ENCODE peak calls at places on chromosomes 16 and 17, in four cellular contexts. One of them, this sample, is unnamed. For H3F3A, the result is how much of the 10 kb centered on the place peaks cover.

GRCh38 chr17:51118330-51119195 is 2.1 kb downstream of the SPAG9 start:
- DNase-seq in neural progenitor cell: no peak
- DNase-seq in PC-9: no peak
- DNase-seq in GM23338: no peak
- DNase-seq in this sample: peak

GRCh38 chr17:80036715-80037477 is 454 bp downstream of the CCDC40 start:
- DNase-seq in neural progenitor cell: peak
- DNase-seq in PC-9: no peak
- DNase-seq in GM23338: peak
- DNase-seq in this sample: peak

GRCh38 chr16:87635541-87636049 is 33.3 kb downstream of the JPH3 start:
- DNase-seq in neural progenitor cell: peak
- DNase-seq in PC-9: no peak
- DNase-seq in GM23338: peak
- DNase-seq in this sample: peak

GRCh38 chr17:79983456-79983855 is 52.2 kb downstream of the TBC1D16 start:
- DNase-seq in neural progenitor cell: no peak
- DNase-seq in PC-9: no peak
- DNase-seq in GM23338: no peak
- DNase-seq in this sample: no peak

GRCh38 chr16:8634991-8635736 is 13.7 kb downstream of the METTL22 start:
- DNase-seq in neural progenitor cell: peak
- DNase-seq in PC-9: no peak
- DNase-seq in GM23338: peak
- DNase-seq in this sample: peak

GRCh38 chr17:17693253-17693954 is 12.1 kb downstream of the RAI1 start:
- DNase-seq in neural progenitor cell: peak
- DNase-seq in PC-9: peak
- DNase-seq in GM23338: peak
- DNase-seq in this sample: peak

GRCh38 chr17:18968945-18969887 is 17.3 kb downstream of the SLC5A10 start:
- DNase-seq in neural progenitor cell: no peak
- DNase-seq in PC-9: peak
- DNase-seq in GM23338: no peak
- DNase-seq in this sample: peak

GRCh38 chr17:78174332-78174869 is 6.0 kb downstream of the SYNGR2 start:
- DNase-seq in neural progenitor cell: no peak
- DNase-seq in PC-9: peak
- DNase-seq in GM23338: no peak
- DNase-seq in this sample: no peak

GRCh38 chr16:49560018-49560830 is 186.6 kb downstream of the C16orf78 start:
- DNase-seq in neural progenitor cell: no peak
- DNase-seq in PC-9: no peak
- DNase-seq in GM23338: no peak
- DNase-seq in this sample: no peak

GRCh38 chr17:5381542-5381941 is 37.9 kb downstream of the NUP88 start:
- DNase-seq in neural progenitor cell: no peak
- DNase-seq in PC-9: no peak
- DNase-seq in GM23338: no peak
- DNase-seq in this sample: peak
- H3F3A ChIP-seq in neural progenitor cell: under half
- H3F3A ChIP-seq in PC-9: under half
- H3F3A ChIP-seq in GM23338: under half
- H3F3A ChIP-seq in this sample: under half

GRCh38 chr16:12111819-12112218 is 135.3 kb downstream of the SNX29 start:
- DNase-seq in neural progenitor cell: no peak
- DNase-seq in PC-9: no peak
- DNase-seq in GM23338: no peak
- DNase-seq in this sample: no peak
- H3K4me3 ChIP-seq in neural progenitor cell: no peak
- H3K4me3 ChIP-seq in PC-9: no peak
- H3K4me3 ChIP-seq in GM23338: no peak
- H3K4me3 ChIP-seq in this sample: no peak

DNA sequence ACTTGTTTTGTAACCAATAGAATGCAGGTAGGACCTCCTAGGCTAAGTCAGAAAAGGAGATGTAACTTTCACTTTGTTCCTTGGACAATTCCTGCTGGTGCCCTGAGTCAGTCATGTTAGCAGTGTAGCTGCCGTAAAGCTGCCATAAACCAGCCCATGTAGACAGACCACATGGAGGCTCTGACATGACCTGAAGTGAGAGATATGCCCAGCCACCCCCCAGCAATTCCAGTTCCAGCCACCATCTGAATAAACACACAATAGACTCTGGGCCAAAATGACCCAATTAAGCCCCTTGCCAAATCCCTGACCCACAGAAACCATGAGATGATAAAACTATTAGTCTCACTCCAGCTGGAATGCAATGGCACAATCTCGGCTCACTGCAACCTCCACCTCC is 20.6 kb downstream of the SMURF2 start:
- DNase-seq in neural progenitor cell: no peak
- DNase-seq in PC-9: no peak
- DNase-seq in GM23338: no peak
- DNase-seq in this sample: peak
- H3K4me2 ChIP-seq in neural progenitor cell: no peak
- H3K4me2 ChIP-seq in PC-9: no peak
- H3K4me2 ChIP-seq in GM23338: no peak
- H3K4me2 ChIP-seq in this sample: peak

GRCh38 chr16:11783319-11784047 is 13.6 kb downstream of the ZC3H7A start:
- DNase-seq in neural progenitor cell: no peak
- DNase-seq in PC-9: no peak
- DNase-seq in GM23338: no peak
- DNase-seq in this sample: peak

GRCh38 chr16:11780988-11781680 is 15.9 kb downstream of the ZC3H7A start:
- DNase-seq in neural progenitor cell: no peak
- DNase-seq in PC-9: no peak
- DNase-seq in GM23338: no peak
- DNase-seq in this sample: no peak

GRCh38 chr16:11788914-11789313 is 8.1 kb downstream of the ZC3H7A start:
- DNase-seq in neural progenitor cell: no peak
- DNase-seq in PC-9: no peak
- DNase-seq in GM23338: no peak
- DNase-seq in this sample: no peak

GRCh38 chr16:11781773-11782172 is 15.3 kb downstream of the ZC3H7A start:
- DNase-seq in neural progenitor cell: no peak
- DNase-seq in PC-9: no peak
- DNase-seq in GM23338: no peak
- DNase-seq in this sample: no peak

GRCh38 chr16:11784048-11784780 is 12.8 kb downstream of the ZC3H7A start:
- DNase-seq in neural progenitor cell: no peak
- DNase-seq in PC-9: no peak
- DNase-seq in GM23338: no peak
- DNase-seq in this sample: no peak
- H3F3A ChIP-seq in neural progenitor cell: under half
- H3F3A ChIP-seq in PC-9: under half
- H3F3A ChIP-seq in GM23338: under half
- H3F3A ChIP-seq in this sample: under half

GRCh38 chr16:25013049-25013448 is 2.1 kb downstream of the ARHGAP17 start:
- DNase-seq in neural progenitor cell: no peak
- DNase-seq in PC-9: no peak
- DNase-seq in GM23338: no peak
- DNase-seq in this sample: no peak

GRCh38 chr16:25013751-25014499 is 1.2 kb downstream of the ARHGAP17 start:
- DNase-seq in neural progenitor cell: no peak
- DNase-seq in PC-9: no peak
- DNase-seq in GM23338: no peak
- DNase-seq in this sample: no peak

GRCh38 chr16:25010542-25010941 is 4.6 kb downstream of the ARHGAP17 start:
- DNase-seq in neural progenitor cell: no peak
- DNase-seq in PC-9: no peak
- DNase-seq in GM23338: no peak
- DNase-seq in this sample: no peak

GRCh38 chr16:25012525-25012991 is 2.6 kb downstream of the ARHGAP17 start:
- DNase-seq in neural progenitor cell: no peak
- DNase-seq in PC-9: peak
- DNase-seq in GM23338: no peak
- DNase-seq in this sample: peak

GRCh38 chr16:25011891-25012499 is 3.2 kb downstream of the ARHGAP17 start:
- DNase-seq in neural progenitor cell: no peak
- DNase-seq in PC-9: no peak
- DNase-seq in GM23338: no peak
- DNase-seq in this sample: peak
- H3K4me3 ChIP-seq in neural progenitor cell: no peak
- H3K4me3 ChIP-seq in PC-9: peak
- H3K4me3 ChIP-seq in GM23338: no peak
- H3K4me3 ChIP-seq in this sample: peak

DNA sequence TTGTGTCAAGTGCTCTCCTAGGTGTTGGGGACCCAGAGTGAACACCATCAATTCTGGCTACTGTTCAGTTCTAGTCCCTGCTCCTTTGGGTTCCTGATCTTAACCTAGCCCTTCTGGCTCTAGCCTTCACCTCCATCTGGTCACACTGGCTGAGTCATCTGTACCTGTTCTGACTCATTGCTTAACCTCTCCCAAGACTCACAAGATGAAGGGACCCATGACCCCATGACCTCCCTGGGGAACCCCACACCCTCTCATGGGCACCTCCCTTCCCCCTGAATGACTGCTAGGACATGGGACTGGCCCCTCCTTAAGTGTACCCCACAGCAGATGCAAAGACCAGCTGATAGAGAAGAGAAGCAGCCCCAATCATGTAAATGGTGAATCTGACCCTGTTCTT is 345.8 kb upstream of the CDH5 start:
- DNase-seq in neural progenitor cell: no peak
- DNase-seq in PC-9: no peak
- DNase-seq in GM23338: no peak
- DNase-seq in this sample: no peak
- H3K4me2 ChIP-seq in neural progenitor cell: no peak
- H3K4me2 ChIP-seq in PC-9: no peak
- H3K4me2 ChIP-seq in GM23338: no peak
- H3K4me2 ChIP-seq in this sample: no peak

GRCh38 chr17:4944554-4945175 is 3.7 kb downstream of the PFN1 start:
- DNase-seq in neural progenitor cell: no peak
- DNase-seq in PC-9: no peak
- DNase-seq in GM23338: peak
- DNase-seq in this sample: no peak
- H3F3A ChIP-seq in neural progenitor cell: half or more
- H3F3A ChIP-seq in PC-9: half or more
- H3F3A ChIP-seq in GM23338: half or more
- H3F3A ChIP-seq in this sample: half or more

DNA sequence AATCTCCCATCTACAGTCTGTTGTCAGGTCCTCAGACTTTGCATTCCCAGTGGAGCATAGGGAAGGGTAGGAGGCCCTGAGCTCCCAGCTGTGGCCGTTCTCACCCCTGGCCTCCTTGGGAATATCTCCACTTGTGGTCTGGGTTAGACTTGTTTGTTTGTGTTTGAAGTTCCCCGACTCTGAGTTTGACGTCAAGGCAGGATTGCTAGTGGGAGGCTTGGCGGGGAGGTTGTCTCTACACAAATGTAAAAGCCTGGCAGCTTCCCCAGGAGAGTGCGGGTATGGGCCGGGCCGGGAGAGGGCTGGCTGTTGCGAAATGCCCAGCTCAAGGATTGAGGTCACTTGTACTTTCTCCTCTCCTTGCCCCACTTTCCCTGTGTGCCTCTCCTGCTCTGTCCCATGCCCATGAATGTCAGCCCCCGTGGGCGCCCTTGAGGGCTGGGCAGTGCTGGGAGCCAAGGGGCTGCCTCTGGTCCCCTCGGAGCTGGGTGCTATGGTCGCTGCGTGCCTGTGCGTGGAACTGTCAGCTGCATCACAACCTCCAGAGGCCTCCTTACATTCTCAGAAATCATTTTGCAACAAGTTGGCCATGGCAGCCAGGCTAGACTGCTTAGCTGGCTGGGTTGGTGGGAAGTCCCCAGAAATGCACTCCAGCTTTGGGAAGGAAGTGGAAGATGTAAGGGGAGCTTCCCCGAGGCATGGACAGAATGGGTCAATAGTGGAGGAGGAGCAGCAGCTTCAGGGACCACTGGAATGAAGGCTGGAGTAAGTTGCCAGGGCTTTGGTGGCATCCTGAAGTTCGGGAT is 84.3 kb downstream of the KSR1 start:
- DNase-seq in neural progenitor cell: no peak
- DNase-seq in PC-9: no peak
- DNase-seq in GM23338: no peak
- DNase-seq in this sample: peak
- H3K4me3 ChIP-seq in neural progenitor cell: no peak
- H3K4me3 ChIP-seq in PC-9: no peak
- H3K4me3 ChIP-seq in GM23338: no peak
- H3K4me3 ChIP-seq in this sample: peak